ENCODE peak calls at places on chromosomes 1 and 21, in ten cellular contexts. H, X, T, U, O, Z, R, M, C and I are unnamed samples. For H3K27me3, the result is how much of the 10 kb centered on the place peaks cover.

GRCh38 chr1:154344977-154345837 is 19.9 kb downstream of the ATP8B2 start:
- DNase-seq in H (peak), X (no peak), T (no peak), U (no peak), O (peak), Z (peak), R (peak), M (no peak), C (no peak), I (peak)

GRCh38 chr1:233971753-233972152 is 67.3 kb downstream of the SLC35F3 start:
- DNase-seq in H (no peak), X (no peak), T (no peak), U (no peak), O (no peak), Z (no peak), R (no peak), M (no peak), C (no peak), I (no peak)

GRCh38 chr1:118945460-118945859 is 42.7 kb downstream of the TBX15 start:
- DNase-seq in H (no peak), X (no peak), T (no peak), U (no peak), O (no peak), Z (no peak), R (no peak), M (no peak), C (no peak), I (no peak)

GRCh38 chr1:100077525-100077924 is 55.2 kb downstream of the SASS6 start:
- DNase-seq in H (peak), X (no peak), T (no peak), U (no peak), O (no peak), Z (no peak), R (no peak), M (no peak), C (no peak), I (no peak)

GRCh38 chr1:119336738-119337315 is 31.8 kb upstream of the HAO2 start:
- DNase-seq in H (no peak), X (no peak), T (no peak), U (no peak), O (no peak), Z (no peak), R (no peak), M (no peak), C (no peak), I (no peak)

GRCh38 chr1:48356901-48357300 is 115.1 kb downstream of the SPATA6 start:
- DNase-seq in H (no peak), X (no peak), T (no peak), U (no peak), O (no peak), Z (no peak), R (no peak), M (no peak), C (no peak), I (no peak)

GRCh38 chr1:20185834-20186782 is at the start of the genes PLA2G2C and UBXN10:
- DNase-seq in H (no peak), X (peak), T (peak), U (no peak), O (no peak), Z (peak), R (peak), M (no peak), C (peak), I (no peak)

GRCh38 chr1:219498666-219499065 is 114.2 kb downstream of the ZC3H11B start:
- DNase-seq in H (no peak), X (no peak), T (no peak), U (peak), O (peak), Z (no peak), R (peak), M (no peak), C (no peak), I (no peak)

GRCh38 chr21:36204980-36205379 is 48.4 kb downstream of the DOP1B start:
- DNase-seq in H (no peak), X (no peak), T (no peak), U (no peak), O (no peak), Z (no peak), R (no peak), M (no peak), C (no peak), I (no peak)

DNA sequence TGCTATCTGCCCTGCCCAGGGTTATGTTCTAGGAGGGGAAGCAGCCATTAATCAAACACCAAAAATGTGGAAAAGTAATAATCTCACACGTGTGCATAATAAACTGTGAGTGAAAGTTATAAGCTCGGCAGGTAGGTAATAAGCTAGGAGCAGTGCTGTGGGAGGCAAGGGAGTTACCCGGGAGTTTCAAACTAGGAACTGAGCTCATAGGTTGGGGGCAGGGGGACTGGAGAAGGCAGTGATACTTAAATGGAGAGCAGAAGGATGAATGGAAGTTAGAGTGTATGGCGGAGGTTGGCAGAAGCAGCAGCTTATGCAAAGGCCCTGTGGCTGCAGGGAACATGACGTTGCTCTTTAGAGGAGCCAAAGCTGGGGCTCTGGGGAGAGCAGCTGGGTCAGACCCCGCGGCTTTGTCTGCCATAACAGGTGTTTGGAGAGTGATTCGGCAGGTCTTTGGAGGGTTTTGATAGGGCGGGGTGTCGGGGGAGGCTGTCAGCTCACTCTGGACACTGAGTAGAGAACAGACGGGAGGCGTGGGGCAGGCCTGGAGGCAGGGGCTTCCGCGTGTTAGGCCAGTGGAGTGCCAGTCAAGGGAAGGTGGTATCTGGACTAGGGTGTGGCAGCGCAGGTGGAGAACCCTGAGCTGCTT is 20.0 kb downstream of the PTPRF start:
- DNase-seq in H (no peak), X (no peak), T (peak), U (no peak), O (no peak), Z (no peak), R (no peak), M (no peak), C (no peak), I (no peak)
- H3K27ac ChIP-seq in H (no peak), X (peak), T (no peak), U (no peak), O (no peak), Z (peak), R (peak), M (no peak), C (no peak), I (no peak)

GRCh38 chr1:61184714-61185106 is 102.3 kb downstream of the NFIA start:
- DNase-seq in H (no peak), X (no peak), T (no peak), U (no peak), O (no peak), Z (no peak), R (no peak), M (no peak), C (no peak), I (no peak)
- H3K4me3 ChIP-seq in H (no peak), X (no peak), T (peak), U (peak), O (no peak), Z (peak), R (peak), M (peak), C (peak), I (no peak)

GRCh38 chr21:46117586-46118304 is 19.8 kb downstream of the COL6A2 start:
- DNase-seq in H (no peak), X (no peak), T (no peak), U (no peak), O (no peak), Z (peak), R (no peak), M (no peak), C (peak), I (no peak)
- H3K27me3 ChIP-seq in H (under half), X (under half), T (under half), U (under half), O (under half), Z (under half), R (under half), M (under half), C (under half), I (under half)

GRCh38 chr1:32438136-32438535 is 26.7 kb upstream of the ZBTB8B start:
- DNase-seq in H (no peak), X (no peak), T (no peak), U (no peak), O (no peak), Z (no peak), R (no peak), M (no peak), C (no peak), I (no peak)
- H3K27ac ChIP-seq in H (no peak), X (no peak), T (no peak), U (no peak), O (no peak), Z (no peak), R (no peak), M (no peak), C (no peak), I (no peak)

GRCh38 chr1:207867136-207868081 is 43.5 kb downstream of the CD34 start:
- DNase-seq in H (peak), X (no peak), T (peak), U (peak), O (no peak), Z (peak), R (peak), M (no peak), C (peak), I (no peak)
- H3K4me3 ChIP-seq in H (no peak), X (no peak), T (peak), U (peak), O (peak), Z (peak), R (peak), M (peak), C (peak), I (peak)

DNA sequence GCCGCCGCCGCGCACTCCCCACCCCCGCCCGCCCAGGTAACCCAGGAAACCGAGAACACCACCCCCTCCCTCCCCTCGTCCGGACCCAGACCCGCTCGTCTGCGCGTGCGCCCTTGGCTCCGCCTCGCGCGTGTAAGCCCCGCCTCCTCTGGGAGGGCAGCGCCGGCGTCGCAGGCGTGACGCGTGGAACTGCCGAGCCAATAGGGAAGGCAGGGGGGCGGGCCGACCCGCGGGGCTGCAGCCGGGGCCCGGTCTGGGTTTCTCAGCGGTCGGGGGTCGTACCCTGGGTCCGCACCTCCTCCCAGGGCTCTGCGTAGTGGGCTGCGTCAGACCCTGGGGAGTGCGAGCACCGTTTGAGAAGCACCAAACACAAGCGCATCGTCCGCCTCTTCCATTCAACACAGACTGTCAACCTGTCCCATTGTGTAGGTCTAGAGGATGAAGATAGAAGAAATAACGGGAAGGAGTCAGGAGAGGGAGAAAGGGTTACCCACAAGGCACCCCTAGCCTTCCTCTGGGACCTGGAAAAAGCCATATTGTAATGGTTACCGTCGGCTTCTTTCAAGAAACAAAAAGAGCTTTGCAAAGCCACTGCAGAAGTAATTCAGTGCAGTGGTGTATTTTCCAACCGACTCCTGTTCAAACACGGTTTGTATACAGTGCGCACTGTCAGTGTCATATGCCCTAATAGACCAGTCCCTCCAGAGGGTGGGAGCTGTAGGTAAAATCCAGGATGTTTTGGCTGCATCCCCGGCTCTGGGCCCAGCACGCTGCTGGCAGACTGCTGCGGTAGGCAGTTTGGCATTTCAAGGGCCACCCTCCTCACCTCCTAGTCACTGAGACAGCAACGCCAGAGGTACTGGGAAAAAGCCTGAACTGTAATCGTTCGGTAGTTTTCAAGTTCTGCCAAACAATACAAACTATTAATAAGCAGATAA is 476 bp upstream of the LYST start:
- DNase-seq in H (peak), X (peak), T (peak), U (peak), O (peak), Z (peak), R (peak), M (peak), C (peak), I (peak)
- H3K27me3 ChIP-seq in H (under half), X (under half), T (under half), U (under half), O (under half), Z (under half), R (under half), M (under half), C (under half), I (under half)